ENCODE peak calls at places on chromosome 5, in nine cellular contexts. Q is nephron progenitor cell, C is neural crest cell, Z is fibroblast of lung, B is foreskin keratinocyte, P is Calu3, O is heart left ventricle, T is cardiac muscle cell, Y is WTC11. D is an unnamed sample.

GRCh38 chr5:147504001-147504400 is 5.9 kb downstream of the DPYSL3 start:
- DNase-seq in B (no peak), Z (peak; percentile 83), P (no peak), C (no peak), Q (no peak), Y (no peak), O (peak; percentile 38), T (no peak), D (no peak)

GRCh38 chr5:31036407-31036806 is 157.1 kb upstream of the CDH6 start:
- DNase-seq in Q (no peak), Z (peak; percentile 81), C (no peak), T (no peak), P (no peak), B (no peak), Y (no peak), O (no peak), D (no peak)

GRCh38 chr5:6492934-6493333 is 44.3 kb downstream of the UBE2QL1 start:
- DNase-seq in O (no peak), Y (no peak), Z (no peak), B (no peak), Q (no peak), C (no peak), T (no peak), P (no peak), D (no peak)

GRCh38 chr5:72956324-72957140 is 691 bp downstream of the FCHO2 start:
- DNase-seq in Z (peak; percentile 73), O (peak; percentile 58), B (peak; percentile 36), P (peak; percentile 51), T (peak; percentile 70), Q (peak; percentile 69), Y (peak; percentile 34), C (peak; percentile 38), D (peak; percentile 55)

GRCh38 chr5:41925555-41925946 is 470 bp downstream of the FBXO4 start:
- DNase-seq in B (peak; percentile 25), P (peak; percentile 24), Z (peak; percentile 46), Y (no peak), Q (no peak), O (no peak), T (no peak), C (peak; percentile 14), D (no peak)

GRCh38 chr5:61332891-61333350 is 863 bp downstream of the ZSWIM6 start:
- DNase-seq in Q (no peak), O (peak; percentile 58), T (peak; percentile 38), Y (peak; percentile 18), Z (peak; percentile 73), P (peak; percentile 34), C (no peak), B (no peak), D (peak; percentile 63)

GRCh38 chr5:149630337-149630736 is 49.0 kb downstream of the ARHGEF37 start:
- DNase-seq in Z (no peak), C (no peak), O (no peak), B (no peak), P (no peak), T (no peak), Q (no peak), Y (no peak), D (no peak)

GRCh38 chr5:157828949-157829639 is 29.9 kb downstream of the CLINT1 start:
- DNase-seq in C (no peak), O (no peak), P (no peak), Z (no peak), Q (no peak), B (no peak), Y (peak; percentile 38), T (no peak), D (no peak)

GRCh38 chr5:3336666-3337065 is 259.0 kb upstream of the IRX1 start:
- DNase-seq in O (no peak), Z (no peak), C (no peak), Y (no peak), T (no peak), P (no peak), Q (no peak), B (no peak), D (no peak)

GRCh38 chr5:157640406-157640805 is 11.8 kb downstream of the SOX30 start:
- DNase-seq in B (no peak), Q (no peak), C (no peak), Z (no peak), Y (no peak), P (no peak), T (no peak), O (no peak), D (no peak)

GRCh38 chr5:157603333-157604190 is 28.0 kb upstream of the ADAM19 start:
- DNase-seq in Z (peak; percentile 98), C (no peak), Q (no peak), Y (no peak), P (peak; percentile 56), O (no peak), B (peak; percentile 82), T (no peak), D (peak; percentile 47)

GRCh38 chr5:169270827-169271226 is 30.1 kb downstream of the SLIT3 start:
- DNase-seq in T (no peak), P (no peak), B (no peak), Z (no peak), O (no peak), C (no peak), Q (no peak), Y (no peak), D (no peak)

GRCh38 chr5:169268019-169268418 is 32.9 kb downstream of the SLIT3 start:
- DNase-seq in P (no peak), O (no peak), T (no peak), Q (no peak), Z (no peak), Y (no peak), B (peak; percentile 80), C (no peak), D (no peak)

GRCh38 chr5:169263591-169263990 is 37.3 kb downstream of the SLIT3 start:
- DNase-seq in T (no peak), Y (no peak), Z (no peak), B (no peak), C (no peak), P (no peak), O (no peak), Q (no peak), D (no peak)

GRCh38 chr5:169265888-169266287 is 35.1 kb downstream of the SLIT3 start:
- DNase-seq in Y (no peak), Z (no peak), C (no peak), P (no peak), B (peak; percentile 18), Q (no peak), T (no peak), O (no peak), D (no peak)
- TF ChIP-seq CTCF in Y (no peak), Z (no peak), C (peak; percentile 36), P (peak; percentile 10), B (peak; percentile 64), Q (no peak), T (no peak), O (no peak), D (no peak)

GRCh38 chr5:74938250-74938649 is 72.1 kb upstream of the FAM169A start:
- DNase-seq in Z (peak; percentile 14), C (no peak), B (no peak), Y (no peak), P (no peak), Q (no peak), O (no peak), T (no peak), D (no peak)

GRCh38 chr5:74940782-74941363 is 74.7 kb upstream of the FAM169A start:
- DNase-seq in T (no peak), P (no peak), Y (no peak), Q (no peak), B (no peak), C (no peak), Z (no peak), O (no peak), D (no peak)

GRCh38 chr5:74935752-74936091 is 69.5 kb upstream of the FAM169A start:
- DNase-seq in Q (no peak), C (no peak), P (no peak), B (no peak), T (no peak), Y (no peak), Z (no peak), O (no peak), D (no peak)

GRCh38 chr5:74934949-74935751 is 69.0 kb upstream of the FAM169A start:
- DNase-seq in O (no peak), Y (no peak), P (peak; percentile 63), C (no peak), B (no peak), T (no peak), Z (peak; percentile 54), Q (no peak), D (no peak)
- TF ChIP-seq CTCF in O (no peak), Y (no peak), P (peak; percentile 63), C (peak; percentile 48), B (peak; percentile 57), T (peak; percentile 44), Z (peak; percentile 41), Q (no peak), D (peak; percentile 40)

DNA sequence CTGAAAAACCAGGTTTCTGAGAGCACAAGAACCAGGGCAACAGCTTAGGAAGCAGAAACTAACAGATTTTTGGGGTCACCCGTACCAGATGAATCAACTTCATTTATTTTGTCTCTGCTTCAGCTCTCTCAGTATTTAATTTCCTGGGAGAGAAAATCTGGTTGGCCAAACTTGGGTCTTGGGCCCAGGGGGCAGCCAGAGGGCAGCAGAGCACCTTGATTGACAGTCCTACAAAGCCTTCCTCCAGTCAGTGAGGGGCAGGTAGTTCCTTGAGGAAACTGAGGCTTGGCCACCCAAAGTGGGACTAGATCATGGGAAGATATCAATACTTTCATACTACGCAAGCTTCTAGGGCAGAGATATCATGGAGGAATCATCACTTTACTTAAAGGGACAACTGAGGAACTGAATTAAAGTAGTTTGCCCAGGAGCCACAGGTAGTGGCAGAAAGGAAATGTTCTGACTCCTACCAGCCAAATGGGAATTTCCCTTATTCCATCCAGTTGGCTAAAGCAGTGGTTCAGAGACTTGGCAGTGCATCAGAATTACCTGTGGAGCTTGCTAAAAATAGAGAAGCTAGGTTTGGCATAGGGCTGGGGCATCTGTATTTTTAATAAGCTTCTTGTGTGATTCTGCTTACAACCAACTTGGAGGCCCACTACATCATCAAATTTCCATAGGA is 21.5 kb upstream of the ARHGAP26 start:
- DNase-seq in C (no peak), Y (peak; percentile 53), P (peak; percentile 71), B (peak; percentile 44), T (peak; percentile 57), Z (no peak), O (peak; percentile 35), Q (peak; percentile 32), D (peak; percentile 47)
- TF ChIP-seq CTCF in C (peak; percentile 44), Y (peak; percentile 51), P (peak; percentile 78), B (peak; percentile 62), T (no peak), Z (no peak), O (peak; percentile 65), Q (peak; percentile 45), D (peak; percentile 35)

DNA sequence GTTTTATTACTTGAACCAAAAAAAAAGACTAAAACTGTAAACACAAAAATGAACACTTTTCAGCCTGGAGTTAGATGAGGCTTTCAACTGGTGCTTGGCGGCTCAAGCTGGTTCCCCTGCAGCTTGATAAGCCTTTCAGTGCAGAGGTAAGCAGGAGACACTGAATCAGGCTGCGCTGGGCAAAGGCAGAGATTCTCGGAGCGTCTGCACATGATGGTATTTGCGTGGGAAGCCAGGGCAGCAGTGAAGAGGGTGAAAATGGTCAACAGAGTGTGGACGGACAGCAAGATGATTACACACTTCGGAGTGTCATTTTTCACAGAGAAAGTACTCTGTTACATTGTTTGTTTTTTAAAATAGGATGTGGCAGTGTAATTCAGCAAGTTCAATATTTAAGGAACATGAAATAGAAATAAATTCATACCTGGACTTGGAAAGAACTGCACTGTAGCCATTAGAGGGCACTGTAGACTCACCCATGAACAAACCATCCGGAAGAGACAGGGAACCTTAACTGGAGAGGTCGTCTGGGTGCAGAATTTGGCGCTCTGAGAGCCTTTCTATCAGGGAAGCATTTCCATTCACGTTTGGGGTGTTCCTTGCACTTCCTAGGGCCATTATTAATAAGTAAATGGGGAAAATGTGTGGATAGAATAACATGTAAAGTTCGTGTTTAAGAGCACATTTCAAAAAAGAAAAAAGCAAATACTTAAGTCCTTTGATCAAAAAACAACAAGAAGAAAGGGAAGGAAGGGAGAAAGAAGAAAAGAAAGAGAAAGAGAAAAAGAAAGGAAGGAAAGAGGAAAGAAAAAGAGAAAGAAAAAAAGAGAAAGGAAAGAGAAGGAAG is 69.8 kb downstream of the ICE1 start:
- DNase-seq in T (peak; percentile 72), B (no peak), Q (peak; percentile 33), Z (peak; percentile 47), O (no peak), C (no peak), P (peak; percentile 46), Y (no peak), D (no peak)
- TF ChIP-seq CTCF in T (peak; percentile 75), B (peak; percentile 80), Q (peak; percentile 65), Z (peak; percentile 66), O (peak; percentile 55), C (peak; percentile 86), P (peak; percentile 43), Y (peak; percentile 49), D (peak; percentile 43)